ENCODE peak calls at places on chromosome 2, in nine cellular contexts. One of them, this sample, is unnamed.

GRCh38 chr2:118803012-118803411 is 44.4 kb downstream of the EN1 start:
- DNase-seq in NCI-H1092: no peak
- DNase-seq in spleen: no peak
- DNase-seq in AG08396: no peak
- DNase-seq in astrocyte of the spinal cord: no peak
- DNase-seq in NCI-H774: no peak
- DNase-seq in endodermal cell: no peak
- DNase-seq in aorta: no peak
- DNase-seq in WERI-Rb-1: no peak
- DNase-seq in this sample: no peak

GRCh38 chr2:111244864-111245263 is 124.2 kb downstream of the BCL2L11 start:
- DNase-seq in astrocyte of the spinal cord: no peak
- DNase-seq in WERI-Rb-1: no peak
- DNase-seq in endodermal cell: no peak
- DNase-seq in NCI-H774: no peak
- DNase-seq in spleen: no peak
- DNase-seq in aorta: no peak
- DNase-seq in AG08396: no peak
- DNase-seq in NCI-H1092: no peak
- DNase-seq in this sample: no peak

GRCh38 chr2:30679416-30680088 is 127.7 kb downstream of the CAPN13 start:
- DNase-seq in WERI-Rb-1: no peak
- DNase-seq in endodermal cell: no peak
- DNase-seq in NCI-H1092: no peak
- DNase-seq in aorta: no peak
- DNase-seq in AG08396: peak; percentile 61
- DNase-seq in NCI-H774: no peak
- DNase-seq in astrocyte of the spinal cord: peak; percentile 57
- DNase-seq in spleen: no peak
- DNase-seq in this sample: peak; percentile 43

GRCh38 chr2:85091838-85092237 is 41.4 kb upstream of the TCF7L1 start:
- DNase-seq in aorta: no peak
- DNase-seq in AG08396: no peak
- DNase-seq in WERI-Rb-1: no peak
- DNase-seq in NCI-H1092: no peak
- DNase-seq in astrocyte of the spinal cord: no peak
- DNase-seq in NCI-H774: no peak
- DNase-seq in spleen: no peak
- DNase-seq in endodermal cell: no peak
- DNase-seq in this sample: no peak

GRCh38 chr2:177675256-177676220 is 283.0 kb downstream of the AGPS start:
- DNase-seq in WERI-Rb-1: no peak
- DNase-seq in aorta: no peak
- DNase-seq in AG08396: no peak
- DNase-seq in NCI-H1092: no peak
- DNase-seq in spleen: no peak
- DNase-seq in endodermal cell: no peak
- DNase-seq in NCI-H774: no peak
- DNase-seq in astrocyte of the spinal cord: no peak
- DNase-seq in this sample: no peak

GRCh38 chr2:65583061-65583460 is 150.7 kb upstream of the SPRED2 start:
- DNase-seq in NCI-H1092: no peak
- DNase-seq in spleen: peak; percentile 45
- DNase-seq in astrocyte of the spinal cord: no peak
- DNase-seq in endodermal cell: peak; percentile 59
- DNase-seq in WERI-Rb-1: no peak
- DNase-seq in NCI-H774: no peak
- DNase-seq in aorta: no peak
- DNase-seq in AG08396: no peak
- DNase-seq in this sample: no peak

GRCh38 chr2:31729442-31730092 is 148.8 kb upstream of the SRD5A2 start:
- DNase-seq in endodermal cell: peak; percentile 64
- DNase-seq in WERI-Rb-1: no peak
- DNase-seq in NCI-H1092: no peak
- DNase-seq in spleen: no peak
- DNase-seq in AG08396: peak; percentile 35
- DNase-seq in NCI-H774: no peak
- DNase-seq in astrocyte of the spinal cord: no peak
- DNase-seq in aorta: no peak
- DNase-seq in this sample: peak; percentile 1

GRCh38 chr2:181683518-181684453 is 3.5 kb upstream of the NEUROD1 start:
- DNase-seq in WERI-Rb-1: peak; percentile 93
- DNase-seq in endodermal cell: peak; percentile 86
- DNase-seq in astrocyte of the spinal cord: no peak
- DNase-seq in NCI-H1092: no peak
- DNase-seq in spleen: no peak
- DNase-seq in aorta: no peak
- DNase-seq in AG08396: peak; percentile 69
- DNase-seq in NCI-H774: peak; percentile 32
- DNase-seq in this sample: peak; percentile 43

This sample was measured in mesenchymal stem cell.